ENCODE peak calls at places on chromosomes 11 and 22, in four cellular contexts. Y, R, M and K are unnamed samples.

GRCh38 chr22:50189184-50189848 is 3.6 kb downstream of the TRABD start:
- DNase-seq in Y (no peak), R (no peak), M (peak; percentile 74), K (no peak)

GRCh38 chr22:48900626-48901025 is 927.0 kb downstream of the BRD1 start:
- DNase-seq in Y (no peak), R (no peak), M (no peak), K (no peak)

GRCh38 chr22:33860386-33860785 is 59.9 kb downstream of the LARGE1 start:
- DNase-seq in Y (no peak), R (no peak), M (no peak), K (no peak)

GRCh38 chr11:111975076-111975806 is 38.1 kb downstream of the DIXDC1 start:
- DNase-seq in Y (no peak), R (no peak), M (no peak), K (no peak)

GRCh38 chr22:21003782-21004181 is 1.9 kb upstream of the THAP7 start:
- DNase-seq in Y (no peak), R (no peak), M (no peak), K (no peak)

GRCh38 chr11:112223125-112223524 is 3.1 kb upstream of the PTS start:
- DNase-seq in Y (no peak), R (no peak), M (no peak), K (no peak)

GRCh38 chr11:8233691-8234424 is 29.8 kb downstream of the LMO1 start:
- DNase-seq in Y (no peak), R (no peak), M (no peak), K (no peak)

GRCh38 chr11:122642472-122642922 is 13.0 kb upstream of the UBASH3B start:
- DNase-seq in Y (no peak), R (no peak), M (no peak), K (no peak)

GRCh38 chr22:40560551-40560950 is 76.0 kb downstream of the MRTFA start:
- DNase-seq in Y (no peak), R (no peak), M (no peak), K (no peak)

GRCh38 chr22:48574776-48575566 is 1252.7 kb downstream of the BRD1 start:
- DNase-seq in Y (peak; percentile 32), R (peak; percentile 12), M (peak; percentile 58), K (no peak)

GRCh38 chr22:49807129-49807528 is 20.5 kb downstream of the BRD1 start:
- DNase-seq in Y (no peak), R (no peak), M (no peak), K (no peak)

GRCh38 chr22:23565288-23565941 is 14.7 kb downstream of the IGLL1 start:
- DNase-seq in Y (no peak), R (no peak), M (no peak), K (peak; percentile 14)

GRCh38 chr11:83241291-83241946 is 44.7 kb downstream of the CCDC90B start:
- DNase-seq in Y (peak; percentile 24), R (peak; percentile 25), M (peak; percentile 46), K (peak; percentile 47)

GRCh38 chr11:134757633-134758032 is 345.6 kb upstream of the B3GAT1 start:
- DNase-seq in Y (no peak), R (no peak), M (no peak), K (no peak)

GRCh38 chr11:126416542-126417090 is 61.1 kb downstream of the ST3GAL4 start:
- DNase-seq in Y (peak; percentile 67), R (no peak), M (peak; percentile 86), K (no peak)

GRCh38 chr22:17563936-17564391 is 666 bp downstream of the SLC25A18 start:
- DNase-seq in Y (no peak), R (no peak), M (no peak), K (no peak)

GRCh38 chr11:65822760-65823528 is 10.8 kb upstream of the SNX32 start:
- DNase-seq in Y (no peak), R (no peak), M (peak; percentile 39), K (no peak)

GRCh38 chr11:44964526-44965209 is 14.0 kb upstream of the TP53I11 start:
- DNase-seq in Y (no peak), R (no peak), M (no peak), K (no peak)

GRCh38 chr11:1077033-1077416 is 2.4 kb downstream of the MUC2 start:
- DNase-seq in Y (no peak), R (no peak), M (no peak), K (no peak)

GRCh38 chr11:108221981-108222685 is at the start of gene NPAT:
- DNase-seq in Y (no peak), R (no peak), M (no peak), K (no peak)

GRCh38 chr11:64846998-64847666 is 2.7 kb upstream of the CDC42BPG start:
- DNase-seq in Y (peak; percentile 86), R (peak; percentile 93), M (peak; percentile 92), K (peak; percentile 76)

GRCh38 chr22:35525687-35526332 is 14.8 kb upstream of the RASD2 start:
- DNase-seq in Y (no peak), R (no peak), M (no peak), K (no peak)

GRCh38 chr11:67301313-67301921 is 1.9 kb upstream of the SSH3 start:
- DNase-seq in Y (no peak), R (no peak), M (no peak), K (no peak)

GRCh38 chr11:134360050-134360835 is 28.5 kb downstream of the GLB1L2 start:
- DNase-seq in Y (peak; percentile 57), R (peak; percentile 66), M (peak; percentile 59), K (peak; percentile 32)

GRCh38 chr11:118574636-118575035 is 2.4 kb downstream of the ARCN1 start:
- DNase-seq in Y (no peak), R (no peak), M (no peak), K (no peak)

GRCh38 chr11:67120456-67120855 is 1.4 kb downstream of the KDM2A start:
- DNase-seq in Y (no peak), R (no peak), M (no peak), K (no peak)

GRCh38 chr11:45161252-45162063 is 15.0 kb downstream of the PRDM11 start:
- DNase-seq in Y (no peak), R (no peak), M (no peak), K (no peak)

GRCh38 chr11:20873054-20873453 is 203.7 kb downstream of the NELL1 start:
- DNase-seq in Y (no peak), R (no peak), M (no peak), K (peak; percentile 31)